ENCODE peak calls at places on chromosome 10, in eight cellular contexts. E is K562, P is transverse colon, U is GM12878, W is GM12891, S is SK-N-MC, C is suprapubic skin, Q is prostate gland. T is an unnamed sample.

GRCh38 chr10:60237977-60238376 is 151.7 kb downstream of the ANK3 start:
- DNase-seq in E (no peak), P (no peak), U (peak), W (peak), S (no peak), C (no peak), Q (no peak), T (no peak)

GRCh38 chr10:122487231-122487765 is 25.9 kb downstream of the HTRA1 start:
- DNase-seq in E (no peak), P (peak), U (no peak), W (no peak), S (no peak), C (no peak), Q (peak), T (no peak)

GRCh38 chr10:110311357-110311949 is 6.7 kb upstream of the SMNDC1 start:
- DNase-seq in E (no peak), P (peak), U (peak), W (no peak), S (no peak), C (no peak), Q (no peak), T (peak)

GRCh38 chr10:122234416-122234815 is 36.7 kb upstream of the BTBD16 start:
- DNase-seq in E (no peak), P (no peak), U (no peak), W (no peak), S (no peak), C (no peak), Q (no peak), T (no peak)

GRCh38 chr10:102413053-102413705 is 5.4 kb downstream of the PSD start:
- DNase-seq in E (peak), P (no peak), U (no peak), W (peak), S (no peak), C (no peak), Q (no peak), T (no peak)

GRCh38 chr10:127157506-127158205 is 38.7 kb downstream of the INSYN2A start:
- DNase-seq in E (no peak), P (no peak), U (no peak), W (no peak), S (no peak), C (no peak), Q (no peak), T (no peak)

GRCh38 chr10:99779335-99779734 is 3.1 kb upstream of the ABCC2 start:
- DNase-seq in E (no peak), P (no peak), U (no peak), W (no peak), S (no peak), C (no peak), Q (no peak), T (peak)

GRCh38 chr10:122310311-122311050 is 39.4 kb downstream of the BTBD16 start:
- DNase-seq in E (no peak), P (peak), U (no peak), W (no peak), S (no peak), C (peak), Q (no peak), T (no peak)

GRCh38 chr10:68402271-68402670 is 4.8 kb downstream of the RUFY2 start:
- DNase-seq in E (no peak), P (no peak), U (no peak), W (no peak), S (no peak), C (no peak), Q (no peak), T (no peak)

GRCh38 chr10:127149613-127150081 is 46.7 kb downstream of the INSYN2A start:
- DNase-seq in E (no peak), P (no peak), U (no peak), W (no peak), S (no peak), C (no peak), Q (no peak), T (no peak)

GRCh38 chr10:102627446-102628293 is 16.6 kb upstream of the TRIM8 start:
- DNase-seq in E (no peak), P (no peak), U (no peak), W (no peak), S (no peak), C (no peak), Q (no peak), T (no peak)

GRCh38 chr10:117240730-117241529 is at the start of gene SLC18A2:
- DNase-seq in E (peak), P (no peak), U (no peak), W (no peak), S (no peak), C (no peak), Q (no peak), T (no peak)

GRCh38 chr10:75019360-75019759 is 92.1 kb upstream of the SAMD8 start:
- DNase-seq in E (no peak), P (no peak), U (no peak), W (no peak), S (no peak), C (no peak), Q (no peak), T (peak)

GRCh38 chr10:113585949-113586348 is 33.1 kb downstream of the HABP2 start:
- DNase-seq in E (peak), P (no peak), U (no peak), W (no peak), S (no peak), C (no peak), Q (no peak), T (no peak)

GRCh38 chr10:107437921-107438320 is 273.4 kb upstream of the SORCS1 start:
- DNase-seq in E (no peak), P (no peak), U (no peak), W (no peak), S (no peak), C (no peak), Q (no peak), T (no peak)

GRCh38 chr10:110525349-110526260 is 27.9 kb downstream of the DUSP5 start:
- DNase-seq in E (no peak), P (no peak), U (no peak), W (no peak), S (no peak), C (no peak), Q (no peak), T (no peak)

GRCh38 chr10:47379901-47380300 is 4.2 kb downstream of the ZNF488 start:
- DNase-seq in E (no peak), P (no peak), U (no peak), W (no peak), S (no peak), C (no peak), Q (no peak), T (no peak)

GRCh38 chr10:121426307-121426706 is 171.9 kb downstream of the FGFR2 start:
- DNase-seq in E (peak), P (no peak), U (no peak), W (no peak), S (no peak), C (no peak), Q (no peak), T (no peak)

GRCh38 chr10:88792656-88793055 is 9.9 kb upstream of the LIPM start:
- DNase-seq in E (no peak), P (peak), U (peak), W (no peak), S (no peak), C (no peak), Q (no peak), T (peak)

GRCh38 chr10:26946103-26946907 is 85.5 kb upstream of the ABI1 start:
- DNase-seq in E (no peak), P (no peak), U (no peak), W (no peak), S (no peak), C (no peak), Q (peak), T (no peak)

GRCh38 chr10:66283874-66284464 is 641.9 kb upstream of the LRRTM3 start:
- DNase-seq in E (no peak), P (no peak), U (no peak), W (no peak), S (no peak), C (no peak), Q (no peak), T (no peak)

GRCh38 chr10:127102176-127102575 is 94.2 kb downstream of the INSYN2A start:
- DNase-seq in E (no peak), P (no peak), U (no peak), W (no peak), S (no peak), C (no peak), Q (no peak), T (no peak)

GRCh38 chr10:43013065-43013464 is 63.8 kb upstream of the RET start:
- DNase-seq in E (no peak), P (no peak), U (no peak), W (no peak), S (no peak), C (no peak), Q (no peak), T (no peak)

GRCh38 chr10:16843252-16843870 is 26.1 kb upstream of the RSU1 start:
- DNase-seq in E (peak), P (no peak), U (peak), W (no peak), S (peak), C (no peak), Q (peak), T (no peak)

GRCh38 chr10:119735451-119735850 is 9.6 kb downstream of the INPP5F start:
- DNase-seq in E (no peak), P (no peak), U (no peak), W (no peak), S (no peak), C (no peak), Q (no peak), T (no peak)

GRCh38 chr10:98403812-98404504 is 11.0 kb downstream of the PYROXD2 start:
- DNase-seq in E (no peak), P (no peak), U (no peak), W (no peak), S (no peak), C (no peak), Q (no peak), T (no peak)

GRCh38 chr10:24463683-24464426 is 254.9 kb downstream of the KIAA1217 start:
- DNase-seq in E (no peak), P (peak), U (no peak), W (no peak), S (no peak), C (no peak), Q (peak), T (no peak)

GRCh38 chr10:68153473-68154210 is 44.4 kb downstream of the MYPN start:
- DNase-seq in E (no peak), P (peak), U (no peak), W (no peak), S (peak), C (no peak), Q (no peak), T (no peak)

GRCh38 chr10:51894752-51895151 is 195.4 kb upstream of the CSTF2T start:
- DNase-seq in E (no peak), P (no peak), U (no peak), W (no peak), S (no peak), C (no peak), Q (no peak), T (no peak)

GRCh38 chr10:25261110-25261509 is 86.3 kb downstream of the GPR158 start:
- DNase-seq in E (no peak), P (no peak), U (no peak), W (no peak), S (no peak), C (no peak), Q (no peak), T (no peak)

GRCh38 chr10:9331583-9332008 is 1277.1 kb downstream of the GATA3 start:
- DNase-seq in E (peak), P (no peak), U (no peak), W (no peak), S (peak), C (no peak), Q (no peak), T (no peak)

GRCh38 chr10:101032637-101033201 is 1.7 kb downstream of the SFXN3 start:
- DNase-seq in E (no peak), P (no peak), U (no peak), W (no peak), S (no peak), C (peak), Q (no peak), T (peak)
- TF ChIP-seq POLR2AphosphoS5 in E (no peak), P (no peak), U (no peak), W (no peak), S (no peak), C (no peak), Q (no peak), T (peak)

GRCh38 chr10:46106410-46107255 is 60.6 kb upstream of the MSMB start:
- DNase-seq in E (peak), P (peak), U (no peak), W (no peak), S (no peak), C (no peak), Q (peak), T (peak)
- TF ChIP-seq POLR2AphosphoS5 in E (no peak), P (no peak), U (no peak), W (no peak), S (no peak), C (peak), Q (peak), T (peak)

GRCh38 chr10:78550716-78551115 is 517.1 kb downstream of the RPS24 start:
- DNase-seq in E (no peak), P (no peak), U (no peak), W (no peak), S (no peak), C (no peak), Q (no peak), T (no peak)
- TF ChIP-seq POLR2AphosphoS5 in E (no peak), P (no peak), U (no peak), W (no peak), S (no peak), C (no peak), Q (no peak), T (no peak)

GRCh38 chr10:124722812-124723783 is 21.1 kb downstream of the FAM53B start:
- DNase-seq in E (no peak), P (peak), U (peak), W (peak), S (no peak), C (peak), Q (no peak), T (peak)

GRCh38 chr10:124723826-124724225 is 20.4 kb downstream of the FAM53B start:
- DNase-seq in E (no peak), P (no peak), U (no peak), W (no peak), S (no peak), C (no peak), Q (no peak), T (no peak)

GRCh38 chr10:124724279-124725027 is 19.7 kb downstream of the FAM53B start:
- DNase-seq in E (no peak), P (peak), U (no peak), W (no peak), S (no peak), C (peak), Q (no peak), T (no peak)

GRCh38 chr10:124719213-124719851 is 24.8 kb downstream of the FAM53B start:
- DNase-seq in E (peak), P (peak), U (peak), W (no peak), S (no peak), C (peak), Q (peak), T (peak)

DNA sequence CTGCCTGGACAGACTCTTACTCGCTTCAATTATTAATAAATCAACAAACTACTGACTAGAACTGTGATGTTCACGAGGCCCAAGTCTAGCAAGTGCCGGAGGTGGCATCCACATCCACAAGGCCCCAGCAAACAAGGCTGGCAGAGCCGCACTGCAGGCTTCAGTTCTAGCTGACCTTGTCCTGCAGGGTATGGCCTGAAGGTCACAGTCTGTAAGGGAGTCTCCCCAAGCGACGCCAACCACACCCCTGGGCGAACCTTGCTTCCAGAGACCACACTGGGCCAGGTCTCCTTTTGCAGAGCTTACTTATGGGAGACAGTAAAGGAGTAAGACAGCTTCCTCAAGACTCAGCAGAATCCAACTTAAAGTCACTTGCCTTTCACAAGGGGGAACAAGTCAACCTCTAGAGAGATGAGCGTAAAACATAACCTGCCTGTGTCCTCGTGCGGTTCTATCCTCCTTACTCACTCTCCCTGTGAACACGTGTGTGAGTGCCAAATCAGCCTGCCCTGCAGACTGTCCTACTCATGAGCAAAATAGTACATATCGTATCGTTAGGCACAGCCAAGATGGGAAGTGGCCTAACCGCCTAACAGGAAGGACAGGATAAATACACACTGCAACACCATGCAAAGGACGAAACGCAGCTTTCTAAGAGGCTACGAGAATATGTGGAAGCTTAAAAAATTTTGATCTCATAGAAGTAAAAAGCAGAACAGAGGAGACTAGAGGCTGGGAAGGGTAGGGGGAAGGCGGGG is 22.7 kb downstream of the FAM53B start:
- DNase-seq in E (no peak), P (peak), U (no peak), W (no peak), S (no peak), C (peak), Q (peak), T (peak)
- TF ChIP-seq POLR2AphosphoS5 in E (no peak), P (peak), U (no peak), W (no peak), S (no peak), C (peak), Q (peak), T (peak)

GRCh38 chr10:72308320-72308987 is 34.7 kb downstream of the DDIT4 start:
- DNase-seq in E (peak), P (peak), U (no peak), W (no peak), S (no peak), C (no peak), Q (no peak), T (peak)
- TF ChIP-seq POLR2AphosphoS5 in E (peak), P (peak), U (no peak), W (no peak), S (no peak), C (peak), Q (no peak), T (peak)

GRCh38 chr10:29771376-29771775 is 136.6 kb upstream of the SVIL start:
- DNase-seq in E (no peak), P (no peak), U (no peak), W (no peak), S (no peak), C (no peak), Q (no peak), T (no peak)

GRCh38 chr10:29776246-29776645 is 141.5 kb upstream of the SVIL start:
- DNase-seq in E (no peak), P (no peak), U (no peak), W (no peak), S (no peak), C (no peak), Q (no peak), T (no peak)

GRCh38 chr10:29772403-29772802 is 137.6 kb upstream of the SVIL start:
- DNase-seq in E (no peak), P (no peak), U (no peak), W (no peak), S (no peak), C (no peak), Q (no peak), T (peak)

GRCh38 chr10:29773675-29774091 is 138.9 kb upstream of the SVIL start:
- DNase-seq in E (no peak), P (no peak), U (no peak), W (no peak), S (no peak), C (no peak), Q (no peak), T (no peak)

DNA sequence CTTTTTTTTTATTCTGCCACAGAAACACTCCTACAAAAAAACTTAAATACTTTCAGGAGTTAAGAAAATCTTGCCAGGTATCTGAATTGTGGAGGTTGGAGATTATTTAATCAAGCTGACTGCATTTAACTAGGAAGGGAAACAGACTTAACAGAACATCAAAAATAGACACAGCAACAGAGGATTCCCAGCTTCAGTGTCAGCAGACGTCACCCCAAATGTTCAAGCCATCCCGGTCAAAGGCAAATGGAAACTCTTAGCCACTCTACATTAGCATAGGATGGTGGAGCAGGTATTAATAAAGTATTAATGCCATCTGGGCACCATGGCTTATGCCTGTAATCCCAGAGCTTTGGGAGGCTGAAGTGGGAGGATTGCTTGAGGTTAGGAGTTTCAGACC is 139.7 kb upstream of the SVIL start:
- DNase-seq in E (no peak), P (no peak), U (no peak), W (no peak), S (no peak), C (no peak), Q (no peak), T (no peak)
- TF ChIP-seq POLR2AphosphoS5 in E (no peak), P (no peak), U (no peak), W (no peak), S (no peak), C (no peak), Q (no peak), T (no peak)

GRCh38 chr10:4663162-4663992 is 162.6 kb upstream of the AKR1E2 start:
- DNase-seq in E (peak), P (peak), U (peak), W (no peak), S (no peak), C (peak), Q (peak), T (peak)
- TF ChIP-seq POLR2AphosphoS5 in E (no peak), P (peak), U (no peak), W (no peak), S (no peak), C (peak), Q (peak), T (no peak)

GRCh38 chr10:124616040-124616835 is 127.9 kb downstream of the FAM53B start:
- DNase-seq in E (no peak), P (no peak), U (no peak), W (no peak), S (no peak), C (no peak), Q (no peak), T (no peak)

GRCh38 chr10:124615259-124615658 is 128.9 kb downstream of the FAM53B start:
- DNase-seq in E (no peak), P (no peak), U (no peak), W (no peak), S (no peak), C (no peak), Q (no peak), T (no peak)

GRCh38 chr10:124612611-124613498 is 131.3 kb downstream of the FAM53B start:
- DNase-seq in E (peak), P (no peak), U (no peak), W (no peak), S (no peak), C (no peak), Q (no peak), T (peak)

GRCh38 chr10:124611738-124612137 is 132.4 kb downstream of the FAM53B start:
- DNase-seq in E (no peak), P (peak), U (no peak), W (no peak), S (no peak), C (no peak), Q (no peak), T (peak)

GRCh38 chr10:124614003-124614659 is 130.0 kb downstream of the FAM53B start:
- DNase-seq in E (no peak), P (no peak), U (peak), W (no peak), S (no peak), C (no peak), Q (no peak), T (no peak)
- TF ChIP-seq POLR2AphosphoS5 in E (no peak), P (no peak), U (no peak), W (no peak), S (no peak), C (no peak), Q (no peak), T (no peak)

GRCh38 chr10:683448-684071 is 5.9 kb downstream of the DIP2C start:
- DNase-seq in E (no peak), P (no peak), U (no peak), W (no peak), S (no peak), C (no peak), Q (no peak), T (no peak)
- TF ChIP-seq POLR2AphosphoS5 in E (no peak), P (peak), U (no peak), W (no peak), S (no peak), C (no peak), Q (peak), T (no peak)

T was measured in HL-60.